ENCODE peak calls at places on chromosomes 16 and 17, in four cellular contexts. One of them, this sample, is unnamed.

GRCh38 chr16:1037023-1037933 is 35.3 kb upstream of the SSTR5 start:
- DNase-seq in K562: no peak
- DNase-seq in WTC11: no peak
- DNase-seq in HepG2: no peak
- DNase-seq in this sample: no peak

GRCh38 chr17:17048106-17048505 is 5.8 kb downstream of the MPRIP start:
- DNase-seq in K562: no peak
- DNase-seq in WTC11: peak
- DNase-seq in HepG2: no peak
- DNase-seq in this sample: no peak

GRCh38 chr16:50509521-50510341 is 38.5 kb upstream of the NKD1 start:
- DNase-seq in K562: peak
- DNase-seq in WTC11: peak
- DNase-seq in HepG2: peak
- DNase-seq in this sample: peak

GRCh38 chr16:54453863-54454262 is 167.3 kb upstream of the IRX3 start:
- DNase-seq in K562: no peak
- DNase-seq in WTC11: no peak
- DNase-seq in HepG2: no peak
- DNase-seq in this sample: no peak

GRCh38 chr16:65658339-65659275 is 536.7 kb upstream of the CDH11 start:
- DNase-seq in K562: no peak
- DNase-seq in WTC11: no peak
- DNase-seq in HepG2: no peak
- DNase-seq in this sample: no peak

GRCh38 chr16:76265434-76266045 is 11.7 kb upstream of the CNTNAP4 start:
- DNase-seq in K562: peak
- DNase-seq in WTC11: peak
- DNase-seq in HepG2: peak
- DNase-seq in this sample: peak

GRCh38 chr17:57892146-57892819 is 42.4 kb upstream of the MRPS23 start:
- DNase-seq in K562: peak
- DNase-seq in WTC11: peak
- DNase-seq in HepG2: peak
- DNase-seq in this sample: peak

GRCh38 chr16:84067640-84068039 is 25.0 kb upstream of the SLC38A8 start:
- DNase-seq in K562: no peak
- DNase-seq in WTC11: no peak
- DNase-seq in HepG2: no peak
- DNase-seq in this sample: no peak

GRCh38 chr17:68320311-68320865 is 29.1 kb downstream of the ARSG start:
- DNase-seq in K562: no peak
- DNase-seq in WTC11: peak
- DNase-seq in HepG2: no peak
- DNase-seq in this sample: no peak

GRCh38 chr17:74116087-74116717 is 87.3 kb upstream of the RPL38 start:
- DNase-seq in K562: no peak
- DNase-seq in WTC11: no peak
- DNase-seq in HepG2: no peak
- DNase-seq in this sample: no peak

GRCh38 chr16:86248325-86248905 is 261.9 kb upstream of the FOXF1 start:
- DNase-seq in K562: no peak
- DNase-seq in WTC11: no peak
- DNase-seq in HepG2: no peak
- DNase-seq in this sample: no peak

GRCh38 chr17:20999044-20999573 is 43.7 kb downstream of the USP22 start:
- DNase-seq in K562: no peak
- DNase-seq in WTC11: no peak
- DNase-seq in HepG2: no peak
- DNase-seq in this sample: no peak

GRCh38 chr17:18855831-18856624 is 1.9 kb upstream of the PRPSAP2 start:
- DNase-seq in K562: peak
- DNase-seq in WTC11: peak
- DNase-seq in HepG2: peak
- DNase-seq in this sample: peak
- TF ChIP-seq ELF4 in K562: no peak
- TF ChIP-seq ELF4 in WTC11: no peak
- TF ChIP-seq ELF4 in HepG2: no peak
- TF ChIP-seq ELF4 in this sample: no peak

DNA sequence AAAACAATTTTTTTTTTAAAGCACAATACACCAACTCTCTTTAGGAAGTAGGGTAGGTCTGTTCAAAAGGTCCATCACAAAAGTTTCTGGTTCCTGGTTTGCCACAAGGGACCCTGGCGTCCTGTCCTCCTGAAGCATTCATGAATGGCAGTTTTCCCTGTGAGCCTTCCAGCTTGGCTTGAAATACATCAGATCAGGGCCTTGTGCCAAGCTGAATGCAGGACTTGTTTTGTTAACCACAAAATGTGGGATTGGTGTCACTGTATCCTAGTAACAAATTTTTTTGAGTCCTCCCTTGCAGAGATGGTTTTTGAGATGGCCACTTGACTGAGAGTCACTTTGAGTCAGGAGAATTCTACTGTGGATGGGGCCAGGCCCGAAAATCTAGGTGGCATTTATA is 3.9 kb downstream of the GNAO1 start:
- DNase-seq in K562: no peak
- DNase-seq in WTC11: no peak
- DNase-seq in HepG2: no peak
- DNase-seq in this sample: no peak
- TF ChIP-seq ELF4 in K562: no peak
- TF ChIP-seq ELF4 in WTC11: no peak
- TF ChIP-seq ELF4 in HepG2: no peak
- TF ChIP-seq ELF4 in this sample: no peak

GRCh38 chr16:71846443-71846842 is 667 bp downstream of the ATXN1L start:
- DNase-seq in K562: no peak
- DNase-seq in WTC11: peak
- DNase-seq in HepG2: no peak
- DNase-seq in this sample: peak
- TF ChIP-seq ELF4 in K562: no peak
- TF ChIP-seq ELF4 in WTC11: no peak
- TF ChIP-seq ELF4 in HepG2: no peak
- TF ChIP-seq ELF4 in this sample: no peak

DNA sequence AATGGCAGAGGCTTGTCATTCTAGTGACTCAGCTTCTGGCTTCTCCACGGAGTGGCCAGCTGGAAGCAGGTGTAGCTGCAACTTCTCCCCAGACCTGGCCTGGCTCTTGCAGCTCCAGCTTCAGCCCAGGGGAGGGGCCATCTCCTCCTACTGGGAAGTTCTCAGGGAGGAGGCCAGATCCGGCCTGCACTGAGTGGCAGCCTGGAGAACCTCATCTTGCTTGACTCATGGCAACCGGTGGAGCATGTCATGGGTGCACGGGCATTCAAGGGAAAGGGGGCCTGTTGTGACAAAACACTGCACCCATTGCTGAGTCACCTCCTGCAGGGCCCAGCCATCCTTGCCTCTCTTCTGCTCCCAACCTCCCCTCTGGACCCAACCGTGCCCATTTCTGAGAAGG is 273.9 kb upstream of the MAF start:
- DNase-seq in K562: peak
- DNase-seq in WTC11: no peak
- DNase-seq in HepG2: no peak
- DNase-seq in this sample: no peak
- TF ChIP-seq ELF4 in K562: no peak
- TF ChIP-seq ELF4 in WTC11: no peak
- TF ChIP-seq ELF4 in HepG2: no peak
- TF ChIP-seq ELF4 in this sample: no peak

GRCh38 chr16:4521971-4522623 is 16.5 kb downstream of the CDIP1 start:
- DNase-seq in K562: no peak
- DNase-seq in WTC11: peak
- DNase-seq in HepG2: no peak
- DNase-seq in this sample: no peak
- TF ChIP-seq ELF4 in K562: no peak
- TF ChIP-seq ELF4 in WTC11: no peak
- TF ChIP-seq ELF4 in HepG2: no peak
- TF ChIP-seq ELF4 in this sample: no peak

GRCh38 chr16:66845080-66845410 is 831 bp downstream of the CA7 start:
- DNase-seq in K562: peak
- DNase-seq in WTC11: no peak
- DNase-seq in HepG2: no peak
- DNase-seq in this sample: no peak
- TF ChIP-seq ELF4 in K562: no peak
- TF ChIP-seq ELF4 in WTC11: no peak
- TF ChIP-seq ELF4 in HepG2: no peak
- TF ChIP-seq ELF4 in this sample: no peak

DNA sequence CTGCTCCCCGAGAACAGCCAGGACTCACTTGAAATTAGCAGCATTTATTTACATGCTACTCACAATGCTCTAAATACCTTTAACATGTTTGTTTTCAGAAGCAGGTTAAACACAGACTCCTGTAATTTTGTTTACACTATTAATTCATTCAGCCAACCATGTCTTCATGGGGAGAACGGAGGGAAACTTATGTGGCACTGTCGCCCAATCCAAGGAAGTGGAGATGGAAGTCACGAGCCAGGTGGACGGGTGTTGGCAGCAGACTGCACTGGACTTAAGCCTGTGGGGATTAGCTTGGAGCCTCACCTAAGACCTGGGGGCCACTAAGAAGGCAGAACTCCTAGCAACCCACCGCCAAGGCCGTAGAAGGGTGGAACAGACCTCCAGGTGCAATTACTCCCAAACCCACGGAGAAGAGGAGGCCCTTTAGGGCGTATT is 8.8 kb upstream of the GFAP start:
- DNase-seq in K562: no peak
- DNase-seq in WTC11: no peak
- DNase-seq in HepG2: no peak
- DNase-seq in this sample: no peak
- TF ChIP-seq ELF4 in K562: no peak
- TF ChIP-seq ELF4 in WTC11: no peak
- TF ChIP-seq ELF4 in HepG2: no peak
- TF ChIP-seq ELF4 in this sample: no peak

GRCh38 chr16:47067203-47067602 is 76.5 kb downstream of the NETO2 start:
- DNase-seq in K562: no peak
- DNase-seq in WTC11: no peak
- DNase-seq in HepG2: no peak
- DNase-seq in this sample: no peak

GRCh38 chr16:47069291-47069690 is 74.5 kb downstream of the NETO2 start:
- DNase-seq in K562: no peak
- DNase-seq in WTC11: no peak
- DNase-seq in HepG2: no peak
- DNase-seq in this sample: no peak

GRCh38 chr16:47064775-47065174 is 79.0 kb downstream of the NETO2 start:
- DNase-seq in K562: no peak
- DNase-seq in WTC11: no peak
- DNase-seq in HepG2: no peak
- DNase-seq in this sample: no peak

GRCh38 chr16:47063011-47063724 is 80.6 kb downstream of the NETO2 start:
- DNase-seq in K562: no peak
- DNase-seq in WTC11: no peak
- DNase-seq in HepG2: no peak
- DNase-seq in this sample: no peak

DNA sequence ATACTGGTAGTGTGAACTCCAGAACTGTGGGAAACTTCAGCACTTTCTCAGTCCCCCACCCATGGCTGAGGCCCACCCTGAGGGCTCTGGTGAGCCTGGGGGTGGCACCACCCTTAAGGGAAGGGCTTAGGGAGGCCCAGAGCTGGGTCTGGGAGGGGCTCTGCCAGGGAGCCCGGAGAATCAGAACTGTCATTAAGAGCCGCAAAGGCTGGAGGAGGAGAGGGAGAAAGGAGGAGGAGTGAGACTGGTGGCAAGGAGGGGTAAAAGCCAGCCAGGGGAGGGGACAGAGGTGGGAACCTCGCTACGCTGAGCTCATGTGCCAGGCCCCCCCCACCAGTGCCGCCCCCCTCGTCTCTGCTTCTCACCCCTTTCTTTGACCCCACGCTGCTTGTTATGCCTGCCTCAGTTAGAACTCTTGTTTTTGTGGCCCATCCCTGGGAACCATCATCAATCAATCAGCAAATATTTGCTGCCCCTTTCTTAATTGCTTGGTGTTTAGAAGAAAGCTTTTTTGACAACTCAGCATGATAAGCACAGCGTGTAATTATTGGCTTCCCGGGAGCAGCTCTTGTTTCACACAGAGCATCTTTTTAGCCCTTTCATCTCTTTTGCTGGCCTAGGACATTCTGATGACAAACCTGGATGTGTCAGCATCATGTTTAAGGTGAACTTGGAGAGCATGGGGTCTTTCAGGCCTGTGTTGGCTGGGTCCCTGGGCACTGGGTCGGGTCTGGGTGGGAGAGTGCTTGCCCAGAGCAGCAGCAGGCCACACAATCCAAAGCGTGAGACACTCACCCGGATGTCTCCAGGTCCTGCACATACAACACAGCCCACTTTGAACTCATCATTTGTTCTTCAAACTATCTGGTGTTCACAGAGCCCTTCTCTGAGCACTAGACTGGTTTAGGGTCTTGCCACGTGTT is 77.7 kb downstream of the NETO2 start:
- DNase-seq in K562: no peak
- DNase-seq in WTC11: no peak
- DNase-seq in HepG2: no peak
- DNase-seq in this sample: no peak
- TF ChIP-seq ELF4 in K562: no peak
- TF ChIP-seq ELF4 in WTC11: no peak
- TF ChIP-seq ELF4 in HepG2: no peak
- TF ChIP-seq ELF4 in this sample: no peak

GRCh38 chr16:55567382-55567781 is 898 bp downstream of the CAPNS2 start:
- DNase-seq in K562: no peak
- DNase-seq in WTC11: no peak
- DNase-seq in HepG2: no peak
- DNase-seq in this sample: no peak

GRCh38 chr16:55571191-55571897 is 4.9 kb downstream of the CAPNS2 start:
- DNase-seq in K562: peak
- DNase-seq in WTC11: no peak
- DNase-seq in HepG2: peak
- DNase-seq in this sample: no peak

GRCh38 chr16:55568151-55568693 is 1.7 kb downstream of the CAPNS2 start:
- DNase-seq in K562: no peak
- DNase-seq in WTC11: no peak
- DNase-seq in HepG2: no peak
- DNase-seq in this sample: no peak

GRCh38 chr16:55570159-55570558 is 3.7 kb downstream of the CAPNS2 start:
- DNase-seq in K562: peak
- DNase-seq in WTC11: no peak
- DNase-seq in HepG2: no peak
- DNase-seq in this sample: no peak

GRCh38 chr16:55569025-55569424 is 2.5 kb downstream of the CAPNS2 start:
- DNase-seq in K562: no peak
- DNase-seq in WTC11: no peak
- DNase-seq in HepG2: no peak
- DNase-seq in this sample: no peak
- TF ChIP-seq ELF4 in K562: no peak
- TF ChIP-seq ELF4 in WTC11: no peak
- TF ChIP-seq ELF4 in HepG2: no peak
- TF ChIP-seq ELF4 in this sample: no peak

This sample was measured in HEK293T.